ENCODE peak calls at places on chromosomes 6 and 20, in five cellular contexts. L is ascending aorta, Q is astrocyte of the cerebellum, R is hepatocyte, B is RWPE1. I is an unnamed sample.

GRCh38 chr6:156630613-156631302 is 146.4 kb upstream of the ARID1B start:
- DNase-seq in L (no peak), Q (no peak), R (no peak), B (no peak), I (no peak)

GRCh38 chr6:158002951-158003853 is 21.5 kb downstream of the SYNJ2 start:
- DNase-seq in L (peak), Q (peak), R (peak), B (no peak), I (no peak)

GRCh38 chr6:124193132-124193531 is 389.5 kb downstream of the NKAIN2 start:
- DNase-seq in L (no peak), Q (no peak), R (no peak), B (no peak), I (no peak)

GRCh38 chr20:62623488-62624324 is 18.6 kb upstream of the SLCO4A1 start:
- DNase-seq in L (peak), Q (peak), R (peak), B (peak), I (peak)

GRCh38 chr6:115474443-115475041 is 586.1 kb downstream of the FRK start:
- DNase-seq in L (no peak), Q (no peak), R (no peak), B (no peak), I (no peak)

GRCh38 chr6:111830003-111830402 is 43.2 kb downstream of the FYN start:
- DNase-seq in L (no peak), Q (no peak), R (no peak), B (no peak), I (no peak)

GRCh38 chr6:33172307-33173227 is 19.7 kb downstream of the COL11A2 start:
- DNase-seq in L (no peak), Q (no peak), R (peak), B (peak), I (peak)

GRCh38 chr6:13395272-13396237 is 67.2 kb upstream of the TBC1D7 start:
- DNase-seq in L (peak), Q (peak), R (peak), B (no peak), I (peak)

GRCh38 chr20:20373046-20373706 is 5.3 kb downstream of the INSM1 start:
- DNase-seq in L (no peak), Q (no peak), R (no peak), B (no peak), I (peak)

GRCh38 chr6:47400581-47400980 is 77.0 kb upstream of the CD2AP start:
- DNase-seq in L (no peak), Q (no peak), R (no peak), B (no peak), I (peak)

DNA sequence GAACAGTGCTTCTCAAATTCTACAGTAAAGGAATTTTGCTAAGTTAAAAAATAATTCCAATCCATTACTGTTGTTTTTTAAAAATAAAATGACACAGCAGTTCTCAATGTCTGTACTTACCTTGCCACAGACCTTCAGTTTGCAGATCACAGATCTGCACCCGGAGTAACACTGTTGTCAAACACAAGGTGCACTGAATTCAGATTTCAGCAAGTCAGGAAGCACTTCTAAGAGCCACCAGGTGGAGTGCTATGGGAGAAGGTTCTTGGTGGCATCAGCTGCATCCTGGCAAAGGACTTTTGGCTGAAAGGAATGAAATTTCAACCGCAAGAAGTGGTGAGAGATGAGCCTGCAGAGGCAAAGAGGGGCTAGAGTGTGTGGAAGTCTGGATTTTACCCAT is 17.4 kb downstream of the RSPH4A start:
- DNase-seq in L (no peak), Q (no peak), R (peak), B (no peak), I (peak)
- TF ChIP-seq CTCF in L (no peak), Q (peak), R (no peak), B (peak), I (peak)

DNA sequence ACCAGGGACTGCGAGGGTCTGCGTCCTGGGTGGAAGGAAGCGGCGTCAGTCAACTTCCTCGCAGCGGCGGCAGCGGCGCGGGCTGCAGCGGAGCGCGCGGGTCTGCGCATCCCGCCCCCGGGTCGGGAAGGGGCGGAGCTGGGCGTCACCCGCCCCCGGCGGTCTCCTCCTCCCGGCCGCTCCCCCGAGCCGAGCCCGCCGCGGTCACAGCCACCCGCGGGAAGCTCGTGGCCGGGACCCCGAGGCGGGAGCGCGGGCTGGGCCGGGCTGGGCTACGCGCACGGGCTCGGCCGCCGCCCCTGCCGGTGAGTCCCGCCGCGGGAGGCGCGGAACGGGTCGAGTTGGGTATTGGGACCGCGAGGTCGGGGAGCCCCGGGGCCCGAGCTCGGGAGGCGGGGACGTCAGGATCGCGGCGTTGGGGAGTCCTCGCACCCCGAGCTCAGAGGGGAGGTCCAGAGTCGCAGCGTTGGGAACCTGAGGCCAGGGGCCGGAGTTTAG is at the start of gene PAQR8:
- DNase-seq in L (peak), Q (no peak), R (peak), B (peak), I (peak)
- TF ChIP-seq CTCF in L (no peak), Q (no peak), R (no peak), B (no peak), I (no peak)

GRCh38 chr6:148272084-148272483 is 70.6 kb upstream of the SASH1 start:
- DNase-seq in L (no peak), Q (peak), R (peak), B (no peak), I (no peak)

GRCh38 chr6:148269386-148269785 is 73.3 kb upstream of the SASH1 start:
- DNase-seq in L (no peak), Q (no peak), R (no peak), B (no peak), I (no peak)

GRCh38 chr6:148273962-148274752 is 68.5 kb upstream of the SASH1 start:
- DNase-seq in L (no peak), Q (no peak), R (no peak), B (no peak), I (no peak)

GRCh38 chr6:148272597-148272996 is 70.0 kb upstream of the SASH1 start:
- DNase-seq in L (no peak), Q (no peak), R (no peak), B (no peak), I (no peak)

DNA sequence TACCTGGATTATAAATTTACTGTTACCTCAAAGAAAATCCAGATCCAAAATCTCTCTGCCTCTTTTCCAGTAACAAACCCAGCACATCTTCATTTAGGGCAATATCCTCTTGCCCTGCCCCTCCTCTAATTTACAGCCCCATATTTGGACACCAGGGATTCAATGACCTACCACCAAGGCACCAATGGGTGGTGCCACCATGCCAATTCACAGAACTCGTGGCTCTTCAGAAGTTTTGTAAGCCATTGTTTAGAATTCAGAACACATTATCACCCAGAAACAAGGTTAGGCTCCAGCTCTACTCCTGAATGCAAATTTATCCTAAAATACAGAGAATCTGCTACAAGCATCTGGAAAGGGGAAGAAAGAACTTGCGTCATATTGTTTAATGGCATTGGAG is 67.8 kb upstream of the SASH1 start:
- DNase-seq in L (no peak), Q (no peak), R (no peak), B (no peak), I (no peak)
- TF ChIP-seq CTCF in L (no peak), Q (no peak), R (no peak), B (no peak), I (no peak)

GRCh38 chr6:75233097-75233615 is 10.4 kb downstream of the COX7A2 start:
- DNase-seq in L (no peak), Q (no peak), R (no peak), B (no peak), I (no peak)

GRCh38 chr6:75235271-75235670 is 8.3 kb downstream of the COX7A2 start:
- DNase-seq in L (no peak), Q (no peak), R (no peak), B (no peak), I (no peak)

GRCh38 chr6:75236630-75237029 is 7.0 kb downstream of the COX7A2 start:
- DNase-seq in L (no peak), Q (no peak), R (no peak), B (no peak), I (no peak)

GRCh38 chr6:75234126-75234865 is 9.3 kb downstream of the COX7A2 start:
- DNase-seq in L (no peak), Q (no peak), R (no peak), B (no peak), I (no peak)

DNA sequence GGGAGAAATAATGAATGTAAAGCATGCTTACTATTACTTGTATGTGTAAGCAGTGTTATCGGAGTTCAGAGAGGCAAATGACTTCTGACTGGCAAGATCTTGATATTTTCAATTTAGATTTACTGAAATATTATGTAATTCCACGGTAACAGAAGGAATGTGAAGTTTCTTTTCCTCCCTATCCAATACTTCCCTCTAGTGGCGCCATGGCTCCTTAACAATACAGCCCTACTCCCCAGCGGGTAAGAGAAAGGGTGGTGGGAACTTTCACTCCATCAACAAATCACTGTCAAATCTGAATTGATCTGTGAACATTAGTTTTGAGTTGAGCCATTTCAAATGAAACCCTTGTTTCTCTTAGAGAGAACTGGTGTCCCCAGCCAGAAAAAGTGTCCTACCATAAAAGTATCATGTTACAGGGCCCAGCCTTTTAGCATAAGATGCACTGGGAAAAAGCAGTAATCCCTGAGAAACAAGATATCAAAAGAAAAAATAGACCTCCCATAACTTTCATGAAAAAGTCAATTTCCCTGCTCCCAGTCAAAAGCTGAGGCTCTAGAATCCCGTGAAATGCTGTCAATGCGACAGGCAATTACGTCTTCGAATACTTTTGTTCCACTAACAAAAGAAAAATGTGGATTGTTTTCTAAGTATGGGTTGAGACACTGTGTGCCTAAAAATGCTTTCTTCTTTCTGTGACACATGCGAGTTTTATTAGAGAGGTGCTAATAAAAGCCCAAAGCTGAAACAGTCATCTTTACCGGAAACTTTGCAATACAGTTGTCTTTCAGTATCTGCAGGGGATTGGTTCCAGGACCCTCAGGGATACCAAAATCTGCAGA is 12.9 kb downstream of the COX7A2 start:
- DNase-seq in L (no peak), Q (no peak), R (peak), B (peak), I (peak)
- TF ChIP-seq CTCF in L (peak), Q (peak), R (peak), B (peak), I (peak)

GRCh38 chr6:7813704-7814103 is 87.8 kb downstream of the BMP6 start:
- DNase-seq in L (no peak), Q (no peak), R (no peak), B (no peak), I (no peak)
- TF ChIP-seq CTCF in L (no peak), Q (no peak), R (no peak), B (no peak), I (no peak)

I was measured in MCF 10A.